ENCODE peak calls at places on chromosomes 1 and 21, in six cellular contexts. Y is tibial nerve; Q is SK-N-DZ; D is activated naive CD4-positive, alpha-beta T cell; C is left cardiac atrium; O is hippocampal formation. L is an unnamed sample.

GRCh38 chr1:231818342-231818741 is 191.8 kb downstream of the DISC1 start:
- DNase-seq in C (peak), Q (no peak), O (no peak), D (no peak), Y (peak), L (peak)

GRCh38 chr1:235056937-235057336 is 71.7 kb downstream of the TOMM20 start:
- DNase-seq in Y (no peak), Q (no peak), C (no peak), O (no peak), D (no peak), L (no peak)

GRCh38 chr1:169483500-169483966 is 2.2 kb downstream of the SLC19A2 start:
- DNase-seq in C (no peak), O (no peak), D (no peak), Q (peak), Y (peak), L (peak)

GRCh38 chr1:169108897-169109560 is 2.5 kb downstream of the ATP1B1 start:
- DNase-seq in Y (no peak), C (no peak), Q (peak), O (peak), D (no peak), L (no peak)

GRCh38 chr21:32423846-32424535 is 11.5 kb downstream of the EVA1C start:
- DNase-seq in C (no peak), Y (no peak), O (no peak), D (no peak), Q (no peak), L (no peak)

GRCh38 chr21:43304621-43305335 is 122.2 kb downstream of the SIK1 start:
- DNase-seq in O (no peak), Y (no peak), C (peak), Q (no peak), D (no peak), L (no peak)

GRCh38 chr1:59212715-59213114 is 84.2 kb upstream of the FGGY start:
- DNase-seq in C (no peak), Q (no peak), O (no peak), D (no peak), Y (no peak), L (no peak)

GRCh38 chr21:31660134-31660565 is 657 bp downstream of the SOD1 start:
- DNase-seq in O (peak), Y (no peak), Q (peak), D (no peak), C (no peak), L (no peak)

GRCh38 chr1:29120367-29120766 is 3.3 kb downstream of the TMEM200B start:
- DNase-seq in Q (no peak), Y (no peak), C (no peak), D (no peak), O (no peak), L (no peak)

GRCh38 chr1:26529655-26530539 is at the start of gene RPS6KA1:
- DNase-seq in C (peak), O (peak), D (peak), Q (peak), Y (no peak), L (peak)

GRCh38 chr1:20255666-20256065 is 35.0 kb upstream of the VWA5B1 start:
- DNase-seq in O (peak), C (no peak), D (no peak), Y (no peak), Q (no peak), L (no peak)

GRCh38 chr1:201713093-201713810 is 115.7 kb upstream of the IPO9 start:
- DNase-seq in Y (peak), Q (no peak), O (peak), C (peak), D (no peak), L (peak)

GRCh38 chr1:155801149-155801548 is 55.9 kb downstream of the GON4L start:
- DNase-seq in Y (no peak), O (no peak), Q (no peak), C (no peak), D (no peak), L (no peak)

GRCh38 chr1:53369761-53370160 is 41.9 kb upstream of the LRP8 start:
- DNase-seq in O (no peak), C (no peak), Y (no peak), D (no peak), Q (no peak), L (no peak)

GRCh38 chr21:19228241-19228640 is 824.7 kb upstream of the TMPRSS15 start:
- DNase-seq in Y (no peak), O (no peak), D (no peak), C (no peak), Q (peak), L (no peak)

GRCh38 chr1:84619383-84620093 is 45.3 kb upstream of the CTBS start:
- DNase-seq in D (peak), O (peak), C (no peak), Y (no peak), Q (peak), L (no peak)

GRCh38 chr1:75136158-75136815 is 2.1 kb downstream of the LHX8 start:
- DNase-seq in Y (no peak), D (no peak), C (no peak), Q (peak), O (no peak), L (no peak)

GRCh38 chr1:157966034-157966671 is 27.3 kb upstream of the KIRREL1 start:
- DNase-seq in Q (no peak), C (no peak), D (no peak), O (no peak), Y (no peak), L (no peak)